ENCODE peak calls at places on chromosomes 3 and 15, in eight cellular contexts. Q, I, S, U, W, M, D and G are unnamed samples.

GRCh38 chr3:151347432-151347831 is 18.1 kb upstream of the P2RY13 start:
- DNase-seq in Q (no peak), I (no peak), S (no peak), U (no peak), W (no peak), M (peak), D (no peak), G (no peak)

GRCh38 chr3:166844329-166844728 is 535.8 kb downstream of the ZBBX start:
- DNase-seq in Q (no peak), I (no peak), S (no peak), U (no peak), W (no peak), M (no peak), D (no peak), G (no peak)

GRCh38 chr15:22947101-22948000 is 32.8 kb downstream of the CYFIP1 start:
- DNase-seq in Q (no peak), I (no peak), S (no peak), U (no peak), W (no peak), M (no peak), D (no peak), G (no peak)

GRCh38 chr3:11651900-11652299 is 8.2 kb upstream of the VGLL4 start:
- DNase-seq in Q (no peak), I (no peak), S (peak), U (no peak), W (peak), M (no peak), D (no peak), G (no peak)

GRCh38 chr3:180705619-180706018 is 26.3 kb upstream of the CCDC39 start:
- DNase-seq in Q (no peak), I (no peak), S (no peak), U (no peak), W (no peak), M (no peak), D (no peak), G (no peak)

GRCh38 chr15:49589030-49589429 is 31.6 kb downstream of the FAM227B start:
- DNase-seq in Q (no peak), I (no peak), S (peak), U (no peak), W (no peak), M (no peak), D (no peak), G (no peak)

GRCh38 chr3:23096041-23096440 is 107.1 kb upstream of the UBE2E2 start:
- DNase-seq in Q (no peak), I (no peak), S (no peak), U (no peak), W (no peak), M (peak), D (no peak), G (no peak)

GRCh38 chr3:126102530-126102951 is 18.6 kb upstream of the SLC41A3 start:
- DNase-seq in Q (peak), I (no peak), S (no peak), U (no peak), W (no peak), M (no peak), D (peak), G (no peak)

GRCh38 chr3:198027045-198027798 is 67.2 kb downstream of the LMLN start:
- DNase-seq in Q (no peak), I (no peak), S (no peak), U (no peak), W (no peak), M (no peak), D (no peak), G (no peak)

GRCh38 chr15:50183112-50183794 is 1.3 kb downstream of the SLC27A2 start:
- DNase-seq in Q (no peak), I (no peak), S (no peak), U (no peak), W (no peak), M (no peak), D (no peak), G (no peak)

GRCh38 chr3:154684021-154684420 is 254.0 kb upstream of the GPR149 start:
- DNase-seq in Q (no peak), I (no peak), S (no peak), U (no peak), W (no peak), M (peak), D (no peak), G (no peak)

GRCh38 chr3:155323063-155323666 is 29.7 kb upstream of the STRIT1 start:
- DNase-seq in Q (peak), I (no peak), S (peak), U (no peak), W (peak), M (peak), D (no peak), G (no peak)

GRCh38 chr15:68430471-68431036 is 1.4 kb downstream of the ITGA11 start:
- DNase-seq in Q (no peak), I (no peak), S (no peak), U (no peak), W (no peak), M (no peak), D (no peak), G (no peak)

GRCh38 chr15:68433551-68433950 is 1.6 kb upstream of the ITGA11 start:
- DNase-seq in Q (no peak), I (no peak), S (no peak), U (no peak), W (no peak), M (no peak), D (no peak), G (no peak)

GRCh38 chr15:68431037-68431791 is 749 bp downstream of the ITGA11 start:
- DNase-seq in Q (peak), I (no peak), S (no peak), U (no peak), W (no peak), M (peak), D (peak), G (peak)

GRCh38 chr15:68432665-68433064 is 702 bp upstream of the ITGA11 start:
- DNase-seq in Q (no peak), I (no peak), S (no peak), U (no peak), W (no peak), M (no peak), D (peak), G (no peak)

DNA sequence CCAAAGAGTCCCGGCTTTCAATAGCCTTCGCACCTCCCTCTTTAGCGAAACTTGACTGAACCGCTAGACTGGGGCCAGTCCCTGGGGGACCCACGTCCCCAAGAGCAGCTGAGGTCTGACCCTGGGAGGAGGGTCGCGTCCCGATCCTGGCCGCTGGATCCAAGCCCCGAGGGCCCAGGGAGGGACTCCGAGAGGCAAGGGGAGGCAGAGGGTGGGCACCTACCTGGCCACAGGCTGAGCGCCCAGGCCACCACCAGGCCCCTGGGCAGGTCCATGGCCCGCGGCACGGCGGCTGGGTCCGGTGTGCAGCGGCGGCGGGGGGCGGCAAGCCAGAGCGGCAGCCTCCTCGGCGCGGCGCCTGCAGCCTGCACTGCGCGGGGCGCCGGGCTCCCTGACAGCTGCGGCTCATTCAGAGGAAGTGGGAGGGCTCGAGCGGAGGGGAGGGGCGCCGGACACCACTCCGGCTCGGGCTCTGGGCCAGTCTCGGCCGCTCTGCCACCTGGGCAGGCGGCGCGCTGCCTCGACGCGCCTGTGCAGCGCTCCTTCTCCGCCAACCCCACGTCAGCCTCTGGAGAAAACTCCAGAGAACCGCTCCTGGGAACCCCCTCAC is at the start of gene ITGA11:
- DNase-seq in Q (peak), I (no peak), S (peak), U (peak), W (peak), M (peak), D (peak), G (peak)
- H3K27ac ChIP-seq in Q (peak), I (no peak), S (no peak), U (no peak), W (peak), M (no peak), D (peak), G (no peak)

GRCh38 chr15:87973456-87974215 is 282.9 kb downstream of the NTRK3 start:
- DNase-seq in Q (no peak), I (no peak), S (no peak), U (no peak), W (no peak), M (no peak), D (peak), G (no peak)

GRCh38 chr15:87981969-87982368 is 274.6 kb downstream of the NTRK3 start:
- DNase-seq in Q (peak), I (no peak), S (no peak), U (no peak), W (no peak), M (no peak), D (peak), G (no peak)

GRCh38 chr15:87976552-87976951 is 280.0 kb downstream of the NTRK3 start:
- DNase-seq in Q (no peak), I (no peak), S (no peak), U (no peak), W (no peak), M (no peak), D (peak), G (no peak)

GRCh38 chr15:87977907-87978306 is 278.6 kb downstream of the NTRK3 start:
- DNase-seq in Q (no peak), I (no peak), S (no peak), U (no peak), W (no peak), M (no peak), D (peak), G (no peak)
- H3K27ac ChIP-seq in Q (no peak), I (no peak), S (no peak), U (no peak), W (no peak), M (no peak), D (no peak), G (no peak)

DNA sequence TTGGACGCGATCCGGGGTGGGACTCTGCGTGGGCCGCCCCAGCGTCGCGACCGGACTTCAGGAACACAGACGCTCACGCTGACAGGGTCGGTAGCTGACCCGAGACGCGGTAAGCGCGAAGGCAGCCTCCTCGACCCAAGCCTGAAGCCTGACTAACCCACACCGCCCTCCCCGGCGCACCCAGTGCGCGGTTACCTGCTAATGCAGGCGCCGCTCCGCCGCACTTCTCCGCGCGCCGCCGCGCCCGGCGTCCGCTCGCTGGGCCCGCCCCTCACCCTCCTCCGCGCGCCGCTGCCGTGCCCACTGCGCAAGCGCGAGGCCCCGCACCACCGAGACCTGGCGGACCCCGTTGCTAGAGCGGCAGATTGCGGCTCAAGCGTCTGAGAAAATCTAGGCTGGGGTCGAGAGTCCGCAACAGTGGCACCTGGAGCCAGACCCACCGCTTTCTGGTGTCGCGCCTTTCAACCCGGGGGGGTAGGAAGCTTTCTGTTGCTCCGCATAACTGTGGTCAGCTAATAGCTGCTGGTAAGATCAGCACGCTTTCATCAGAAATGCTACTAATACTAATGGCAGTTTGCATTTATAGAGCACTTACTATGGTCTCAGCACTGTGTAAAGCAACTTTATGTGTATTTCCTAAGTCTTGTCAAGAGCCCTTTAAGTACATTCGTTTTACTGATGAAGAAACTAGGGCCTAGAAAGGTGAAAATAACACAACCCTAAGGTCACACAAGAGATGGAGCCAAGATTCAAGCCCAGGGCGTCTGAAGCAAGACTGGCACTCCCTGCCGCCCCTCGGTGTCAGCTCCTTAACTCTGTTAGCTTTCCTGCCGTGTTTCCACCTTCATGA is at the start of gene TBCCD1:
- DNase-seq in Q (peak), I (peak), S (peak), U (peak), W (peak), M (peak), D (peak), G (peak)
- H3K27ac ChIP-seq in Q (peak), I (peak), S (peak), U (peak), W (peak), M (peak), D (peak), G (peak)

DNA sequence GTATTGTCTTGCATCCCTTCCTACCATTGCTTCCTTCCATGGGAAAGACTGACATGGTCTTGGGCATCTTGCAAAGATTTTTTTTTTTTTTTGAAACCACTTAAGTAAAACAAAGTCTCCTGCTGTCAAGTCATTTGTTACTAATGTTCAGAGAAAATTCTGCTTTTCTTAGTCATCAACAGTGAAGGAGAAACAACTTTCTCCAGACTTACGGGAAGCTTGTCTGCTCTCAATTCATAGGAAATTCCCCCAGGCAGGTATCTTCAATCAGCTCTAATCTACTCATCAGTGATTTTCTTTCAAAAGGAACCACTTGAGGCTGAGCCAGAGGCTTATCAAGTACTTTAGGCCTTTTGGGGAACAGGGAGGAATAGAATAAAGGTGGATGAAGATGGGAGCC is 15.9 kb upstream of the DRD3 start:
- DNase-seq in Q (no peak), I (no peak), S (no peak), U (no peak), W (no peak), M (peak), D (no peak), G (no peak)
- H3K27ac ChIP-seq in Q (no peak), I (no peak), S (no peak), U (no peak), W (no peak), M (no peak), D (no peak), G (no peak)

DNA sequence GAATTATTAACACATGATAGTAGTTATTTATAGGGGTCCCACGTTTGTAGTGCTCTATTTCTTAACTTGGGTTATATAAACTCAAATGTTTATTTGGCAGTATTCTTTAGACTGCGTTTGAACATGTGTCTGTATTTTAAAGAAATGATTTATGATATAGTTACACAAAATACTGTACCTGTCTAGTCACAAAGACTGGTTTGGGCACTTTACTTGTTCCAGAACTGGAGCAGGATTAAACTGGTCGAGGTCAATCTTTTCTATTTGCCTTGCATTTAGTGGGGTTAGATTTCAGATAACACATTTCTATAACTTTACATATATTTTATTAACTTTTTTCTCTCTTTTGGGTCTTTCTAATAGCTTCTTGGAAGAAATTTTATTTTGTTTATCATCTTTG is 39.5 kb downstream of the HACD3 start:
- DNase-seq in Q (no peak), I (no peak), S (no peak), U (no peak), W (no peak), M (no peak), D (no peak), G (no peak)
- H3K27ac ChIP-seq in Q (no peak), I (no peak), S (no peak), U (no peak), W (no peak), M (no peak), D (no peak), G (no peak)

GRCh38 chr3:8458235-8458634 is 43.4 kb upstream of the LMCD1 start:
- DNase-seq in Q (no peak), I (no peak), S (no peak), U (no peak), W (no peak), M (no peak), D (no peak), G (no peak)
- H3K27ac ChIP-seq in Q (no peak), I (no peak), S (no peak), U (no peak), W (peak), M (no peak), D (peak), G (no peak)

GRCh38 chr3:4656646-4657318 is 163.6 kb downstream of the ITPR1 start:
- DNase-seq in Q (peak), I (no peak), S (no peak), U (no peak), W (no peak), M (no peak), D (no peak), G (no peak)
- H3K27ac ChIP-seq in Q (no peak), I (no peak), S (no peak), U (no peak), W (no peak), M (no peak), D (peak), G (no peak)